ENCODE peak calls at places on chromosomes 13 and 19, in seven cellular contexts. F, X, Y, Z, G, A and B are unnamed samples. For H3K9me3, the result is how much of the 10 kb centered on the place peaks cover.

GRCh38 chr13:79631260-79631659 is 150.3 kb downstream of the NDFIP2 start:
- DNase-seq in Y (no peak), X (no peak), Z (peak), G (no peak), A (no peak), F (peak), B (peak)

GRCh38 chr13:30081331-30081730 is 226.0 kb downstream of the KATNAL1 start:
- DNase-seq in Y (no peak), G (no peak), A (no peak), X (no peak), F (no peak), Z (no peak), B (no peak)

GRCh38 chr19:1446713-1447564 is 3.0 kb upstream of the APC2 start:
- DNase-seq in X (no peak), A (no peak), G (no peak), Y (peak), F (no peak), Z (peak), B (peak)

GRCh38 chr19:4524808-4525562 is 6.7 kb upstream of the PLIN4 start:
- DNase-seq in Y (peak), A (peak), F (peak), X (no peak), G (no peak), Z (peak), B (peak)

GRCh38 chr13:45907501-45907900 is 55.9 kb upstream of the SIAH3 start:
- DNase-seq in X (no peak), Z (no peak), F (no peak), G (no peak), A (no peak), Y (no peak), B (no peak)

GRCh38 chr19:55258476-55258827 is 365 bp downstream of the PPP6R1 start:
- DNase-seq in Y (peak), A (no peak), X (no peak), Z (peak), F (peak), G (no peak), B (no peak)

GRCh38 chr13:74662895-74663294 is 528.7 kb upstream of the KLF12 start:
- DNase-seq in G (no peak), A (no peak), F (peak), Y (no peak), X (no peak), Z (no peak), B (no peak)

GRCh38 chr13:24280722-24281121 is 28.7 kb upstream of the C1QTNF9 start:
- DNase-seq in Y (no peak), F (peak), X (no peak), G (no peak), Z (no peak), A (no peak), B (no peak)

GRCh38 chr13:32228330-32229041 is 86.7 kb downstream of the ZAR1L start:
- DNase-seq in F (no peak), Z (peak), A (no peak), Y (no peak), G (peak), X (no peak), B (no peak)

GRCh38 chr19:29967623-29968022 is 25.6 kb downstream of the URI1 start:
- DNase-seq in Y (no peak), A (no peak), G (no peak), X (no peak), F (peak), Z (no peak), B (no peak)

GRCh38 chr13:43348397-43348796 is 325.0 kb downstream of the DNAJC15 start:
- DNase-seq in F (no peak), Z (no peak), A (no peak), Y (no peak), G (no peak), X (no peak), B (no peak)

GRCh38 chr13:98543380-98544104 is 33.4 kb downstream of the STK24 start:
- DNase-seq in Z (no peak), F (no peak), A (no peak), X (no peak), G (no peak), Y (no peak), B (no peak)

GRCh38 chr19:7242601-7243258 is 51.5 kb downstream of the INSR start:
- DNase-seq in Y (no peak), X (no peak), Z (peak), G (no peak), F (peak), A (no peak), B (no peak)

GRCh38 chr19:42051166-42052115 is 18.6 kb downstream of the GRIK5 start:
- DNase-seq in X (no peak), Y (no peak), A (no peak), G (no peak), Z (peak), F (no peak), B (no peak)

GRCh38 chr13:23583491-23583890 is 13.3 kb downstream of the TNFRSF19 start:
- DNase-seq in X (no peak), Y (no peak), A (no peak), G (no peak), F (no peak), Z (no peak), B (no peak)

GRCh38 chr19:13717194-13717643 is 47.1 kb upstream of the MRI1 start:
- DNase-seq in Y (no peak), X (no peak), F (no peak), G (peak), A (no peak), Z (peak), B (no peak)

GRCh38 chr19:51127032-51127431 is 2.3 kb downstream of the SIGLEC9 start:
- DNase-seq in G (no peak), Y (no peak), F (no peak), X (peak), Z (no peak), A (no peak), B (no peak)

GRCh38 chr19:6459356-6460098 is at the start of gene SLC25A23:
- DNase-seq in Z (peak), X (peak), Y (peak), A (peak), G (peak), F (peak), B (peak)

GRCh38 chr19:16516923-16517610 is 20.9 kb downstream of the C19orf44 start:
- DNase-seq in X (no peak), G (no peak), F (no peak), A (no peak), Z (peak), Y (no peak), B (no peak)

GRCh38 chr19:40745402-40745780 is 4.9 kb downstream of the ACTMAP start:
- DNase-seq in Z (peak), A (no peak), Y (no peak), X (no peak), G (peak), F (peak), B (no peak)

GRCh38 chr13:34391071-34391470 is 551.0 kb upstream of the NBEA start:
- DNase-seq in Y (no peak), A (no peak), F (no peak), G (no peak), Z (peak), X (no peak), B (no peak)

GRCh38 chr13:35984776-35985453 is 146.3 kb downstream of the DCLK1 start:
- DNase-seq in X (no peak), Z (no peak), Y (peak), A (no peak), G (no peak), F (no peak), B (no peak)

GRCh38 chr19:6402058-6402457 is 9.1 kb upstream of the GTF2F1 start:
- DNase-seq in F (no peak), Z (no peak), G (no peak), X (no peak), Y (no peak), A (no peak), B (no peak)

GRCh38 chr13:112446867-112447266 is 70.7 kb downstream of the SPACA7 start:
- DNase-seq in A (no peak), F (no peak), G (no peak), X (no peak), Z (peak), Y (no peak), B (no peak)

GRCh38 chr19:46574533-46574932 is 26.6 kb upstream of the CALM3 start:
- DNase-seq in F (no peak), Z (no peak), Y (no peak), A (no peak), X (no peak), G (no peak), B (no peak)

GRCh38 chr19:34171539-34171876 is 796 bp upstream of the LSM14A start:
- DNase-seq in Z (peak), F (peak), X (no peak), Y (no peak), G (peak), A (no peak), B (no peak)

GRCh38 chr19:34176581-34176980 is 4.3 kb downstream of the LSM14A start:
- DNase-seq in Z (no peak), F (no peak), A (no peak), X (no peak), G (no peak), Y (no peak), B (no peak)

GRCh38 chr19:34171877-34172660 is at the start of gene LSM14A:
- DNase-seq in Z (peak), F (peak), G (peak), A (peak), Y (peak), X (peak), B (peak)

GRCh38 chr19:34172661-34173144 is 399 bp downstream of the LSM14A start:
- DNase-seq in F (peak), Z (peak), A (no peak), X (no peak), Y (no peak), G (no peak), B (no peak)

GRCh38 chr19:34173145-34173956 is 1.0 kb downstream of the LSM14A start:
- DNase-seq in A (no peak), X (peak), Z (peak), F (peak), G (no peak), Y (peak), B (peak)
- H3K4me3 ChIP-seq in A (peak), X (peak), Z (peak), F (peak), G (peak), Y (peak), B (peak)

GRCh38 chr19:57576661-57577060 is 2.0 kb downstream of the ZNF416 start:
- DNase-seq in Z (no peak), Y (no peak), F (no peak), G (no peak), X (no peak), A (no peak), B (no peak)

GRCh38 chr19:57566396-57567256 is 7.0 kb upstream of the ZNF550 start:
- DNase-seq in Z (no peak), G (no peak), X (no peak), Y (peak), A (no peak), F (no peak), B (no peak)

GRCh38 chr19:57570707-57571106 is 8.0 kb downstream of the ZNF416 start:
- DNase-seq in G (no peak), F (no peak), Y (no peak), X (no peak), Z (no peak), A (no peak), B (no peak)

DNA sequence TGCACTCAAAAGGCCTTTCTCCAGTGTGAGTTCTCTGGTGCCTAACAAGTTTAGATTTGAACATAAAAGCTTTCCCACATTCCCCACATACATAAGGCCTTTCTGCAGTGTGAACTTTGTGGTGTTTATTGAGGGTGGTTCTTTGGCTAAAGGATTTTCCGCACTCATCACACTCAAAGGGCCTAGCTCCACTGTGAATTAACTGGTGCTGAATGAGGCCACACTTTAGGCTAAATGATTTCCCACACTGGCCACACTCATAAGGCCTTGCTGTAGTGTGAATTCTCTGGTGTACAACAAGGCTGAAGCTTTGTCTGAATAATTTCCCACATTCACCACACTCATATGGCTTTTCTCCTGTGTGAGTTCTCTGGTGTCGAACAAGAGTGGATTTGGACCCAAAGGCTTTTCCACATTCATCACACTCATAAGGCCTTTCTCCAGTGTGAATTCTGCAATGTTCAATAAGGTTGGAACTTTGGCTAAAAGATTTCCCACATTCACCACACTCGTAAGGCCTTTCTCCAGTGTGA is 6.2 kb downstream of the ZNF416 start:
- DNase-seq in G (no peak), Y (no peak), X (no peak), F (no peak), Z (peak), A (no peak), B (no peak)
- H3K9me3 ChIP-seq in G (half or more), Y (under half), X (half or more), F (half or more), Z (half or more), A (half or more), B (half or more)

GRCh38 chr19:17943284-17944221 is 10.7 kb downstream of the CCDC124 start:
- DNase-seq in Z (peak), A (no peak), G (no peak), X (no peak), Y (peak), F (peak), B (no peak)
- H3K4me3 ChIP-seq in Z (no peak), A (no peak), G (no peak), X (no peak), Y (no peak), F (no peak), B (no peak)

GRCh38 chr19:23525265-23525862 is 130.1 kb upstream of the ZNF91 start:
- DNase-seq in F (no peak), A (no peak), Z (no peak), X (no peak), G (no peak), Y (no peak), B (no peak)
- H3K9me3 ChIP-seq in F (under half), A (under half), Z (under half), X (under half), G (under half), Y (under half), B (under half)

GRCh38 chr13:77330009-77330471 is 3.1 kb upstream of the MYCBP2 start:
- DNase-seq in F (no peak), G (no peak), X (no peak), Z (no peak), A (no peak), Y (no peak), B (no peak)
- H3K4me3 ChIP-seq in F (peak), G (peak), X (peak), Z (peak), A (peak), Y (peak), B (peak)

DNA sequence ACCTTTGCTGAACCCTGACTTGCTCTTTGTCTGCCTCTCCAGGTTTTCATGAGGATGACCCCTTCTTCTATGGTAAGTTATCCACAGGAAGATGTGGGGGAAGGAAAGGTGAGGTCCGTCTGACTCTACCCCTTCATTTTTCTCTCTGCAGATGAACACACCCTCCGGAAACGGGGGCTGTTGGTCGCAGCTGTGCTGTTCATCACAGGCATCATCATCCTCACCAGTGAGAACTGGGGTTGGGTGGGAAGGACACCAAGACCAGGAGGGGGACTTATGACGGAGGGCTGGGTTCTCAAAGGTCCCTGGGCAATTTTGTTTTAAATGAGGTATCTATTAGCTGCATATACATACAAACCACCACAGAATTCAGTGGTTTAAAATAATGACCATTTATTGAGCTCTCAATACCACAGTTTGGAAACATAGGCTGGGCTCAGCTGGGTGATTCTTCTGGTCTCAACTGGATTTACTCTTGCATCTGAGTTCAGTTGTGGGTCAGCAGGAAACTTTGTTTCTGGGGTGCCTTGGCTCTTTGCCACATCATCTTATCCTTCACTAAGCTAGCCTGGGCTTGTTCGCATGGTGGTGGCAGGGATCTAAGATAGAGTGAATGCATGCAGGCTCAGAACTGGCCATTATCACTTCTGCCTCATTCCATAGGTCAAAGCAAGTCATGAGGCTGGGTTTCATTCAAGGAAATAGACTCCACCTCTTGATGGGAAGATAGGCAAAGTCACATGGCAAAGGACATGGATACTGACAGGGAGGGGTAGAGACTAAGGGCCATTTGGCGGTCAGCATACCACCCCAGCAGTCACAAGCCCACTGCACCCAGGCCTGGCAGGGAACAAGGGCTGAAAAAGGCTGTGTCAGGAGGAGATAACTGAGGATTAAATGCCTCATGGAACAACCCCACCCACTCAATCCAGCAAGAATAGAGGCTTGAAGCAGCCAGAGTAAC is 11.8 kb downstream of the FXYD5 start:
- DNase-seq in A (no peak), Z (peak), F (no peak), X (no peak), G (no peak), Y (no peak), B (no peak)
- H3K9me3 ChIP-seq in A (under half), Z (under half), F (under half), X (under half), G (under half), Y (under half), B (under half)